ENCODE peak calls at places on chromosome 15, in nine cellular contexts. One of them, this sample, is unnamed.

GRCh38 chr15:46918462-46919125 is 798.7 kb upstream of the SEMA6D start:
- DNase-seq in HCT116: no peak
- DNase-seq in cardiac fibroblast: no peak
- DNase-seq in Calu3: no peak
- DNase-seq in brain microvascular endothelial cell: no peak
- DNase-seq in mesothelial cell of epicardium: no peak
- DNase-seq in GM10248: no peak
- DNase-seq in NCI-H1092 treated with DMSO at 0.1 percent for 48 hours: no peak
- DNase-seq in stimulated activated CD4-positive, alpha-beta T cell treated with anti-CD3 and anti-CD28 coated beads, Interleukin-1b, Interleukin-23, amount 100 ng/mL, for 24 hours: no peak
- DNase-seq in this sample: peak; percentile 28

GRCh38 chr15:65638681-65639089 is 16.9 kb downstream of the SLC24A1 start:
- DNase-seq in HCT116: peak; percentile 65
- DNase-seq in cardiac fibroblast: peak; percentile 88
- DNase-seq in Calu3: peak; percentile 58
- DNase-seq in brain microvascular endothelial cell: peak; percentile 47
- DNase-seq in mesothelial cell of epicardium: no peak
- DNase-seq in GM10248: peak; percentile 73
- DNase-seq in NCI-H1092 treated with DMSO at 0.1 percent for 48 hours: peak; percentile 73
- DNase-seq in stimulated activated CD4-positive, alpha-beta T cell treated with anti-CD3 and anti-CD28 coated beads, Interleukin-1b, Interleukin-23, amount 100 ng/mL, for 24 hours: peak; percentile 12
- DNase-seq in this sample: peak; percentile 45

GRCh38 chr15:83278191-83278590 is 6.3 kb downstream of the BNC1 start:
- DNase-seq in HCT116: no peak
- DNase-seq in cardiac fibroblast: peak; percentile 55
- DNase-seq in Calu3: no peak
- DNase-seq in brain microvascular endothelial cell: peak; percentile 78
- DNase-seq in mesothelial cell of epicardium: no peak
- DNase-seq in GM10248: no peak
- DNase-seq in NCI-H1092 treated with DMSO at 0.1 percent for 48 hours: no peak
- DNase-seq in stimulated activated CD4-positive, alpha-beta T cell treated with anti-CD3 and anti-CD28 coated beads, Interleukin-1b, Interleukin-23, amount 100 ng/mL, for 24 hours: no peak
- DNase-seq in this sample: no peak

GRCh38 chr15:100720406-100720967 is 118.1 kb downstream of the ASB7 start:
- DNase-seq in HCT116: no peak
- DNase-seq in cardiac fibroblast: no peak
- DNase-seq in Calu3: no peak
- DNase-seq in brain microvascular endothelial cell: no peak
- DNase-seq in mesothelial cell of epicardium: no peak
- DNase-seq in GM10248: peak; percentile 7
- DNase-seq in NCI-H1092 treated with DMSO at 0.1 percent for 48 hours: no peak
- DNase-seq in stimulated activated CD4-positive, alpha-beta T cell treated with anti-CD3 and anti-CD28 coated beads, Interleukin-1b, Interleukin-23, amount 100 ng/mL, for 24 hours: no peak
- DNase-seq in this sample: no peak

GRCh38 chr15:100770781-100771584 is 108.6 kb upstream of the ALDH1A3 start:
- DNase-seq in HCT116: no peak
- DNase-seq in cardiac fibroblast: no peak
- DNase-seq in Calu3: no peak
- DNase-seq in brain microvascular endothelial cell: no peak
- DNase-seq in mesothelial cell of epicardium: no peak
- DNase-seq in GM10248: no peak
- DNase-seq in NCI-H1092 treated with DMSO at 0.1 percent for 48 hours: no peak
- DNase-seq in stimulated activated CD4-positive, alpha-beta T cell treated with anti-CD3 and anti-CD28 coated beads, Interleukin-1b, Interleukin-23, amount 100 ng/mL, for 24 hours: no peak
- DNase-seq in this sample: peak; percentile 44

GRCh38 chr15:67843571-67844387 is 3.9 kb upstream of the RNU6-1 start:
- DNase-seq in HCT116: no peak
- DNase-seq in cardiac fibroblast: peak; percentile 78
- DNase-seq in Calu3: no peak
- DNase-seq in brain microvascular endothelial cell: no peak
- DNase-seq in mesothelial cell of epicardium: no peak
- DNase-seq in GM10248: no peak
- DNase-seq in NCI-H1092 treated with DMSO at 0.1 percent for 48 hours: no peak
- DNase-seq in stimulated activated CD4-positive, alpha-beta T cell treated with anti-CD3 and anti-CD28 coated beads, Interleukin-1b, Interleukin-23, amount 100 ng/mL, for 24 hours: no peak
- DNase-seq in this sample: no peak

GRCh38 chr15:98476559-98476958 is 171.8 kb upstream of the IGF1R start:
- DNase-seq in HCT116: no peak
- DNase-seq in cardiac fibroblast: no peak
- DNase-seq in Calu3: no peak
- DNase-seq in brain microvascular endothelial cell: no peak
- DNase-seq in mesothelial cell of epicardium: no peak
- DNase-seq in GM10248: no peak
- DNase-seq in NCI-H1092 treated with DMSO at 0.1 percent for 48 hours: no peak
- DNase-seq in stimulated activated CD4-positive, alpha-beta T cell treated with anti-CD3 and anti-CD28 coated beads, Interleukin-1b, Interleukin-23, amount 100 ng/mL, for 24 hours: no peak
- DNase-seq in this sample: no peak

GRCh38 chr15:27694506-27695077 is 404.5 kb downstream of the OCA2 start:
- DNase-seq in HCT116: no peak
- DNase-seq in cardiac fibroblast: no peak
- DNase-seq in Calu3: no peak
- DNase-seq in brain microvascular endothelial cell: no peak
- DNase-seq in mesothelial cell of epicardium: no peak
- DNase-seq in GM10248: no peak
- DNase-seq in NCI-H1092 treated with DMSO at 0.1 percent for 48 hours: no peak
- DNase-seq in stimulated activated CD4-positive, alpha-beta T cell treated with anti-CD3 and anti-CD28 coated beads, Interleukin-1b, Interleukin-23, amount 100 ng/mL, for 24 hours: no peak
- DNase-seq in this sample: no peak

GRCh38 chr15:85047271-85047948 is 65.8 kb downstream of the PDE8A start:
- DNase-seq in HCT116: no peak
- DNase-seq in cardiac fibroblast: peak; percentile 96
- DNase-seq in Calu3: peak; percentile 57
- DNase-seq in brain microvascular endothelial cell: peak; percentile 99
- DNase-seq in mesothelial cell of epicardium: no peak
- DNase-seq in GM10248: no peak
- DNase-seq in NCI-H1092 treated with DMSO at 0.1 percent for 48 hours: no peak
- DNase-seq in stimulated activated CD4-positive, alpha-beta T cell treated with anti-CD3 and anti-CD28 coated beads, Interleukin-1b, Interleukin-23, amount 100 ng/mL, for 24 hours: no peak
- DNase-seq in this sample: no peak

GRCh38 chr15:64809649-64810498 is 15.6 kb downstream of the PIF1 start:
- DNase-seq in HCT116: peak; percentile 57
- DNase-seq in cardiac fibroblast: peak; percentile 77
- DNase-seq in Calu3: peak; percentile 88
- DNase-seq in brain microvascular endothelial cell: peak; percentile 59
- DNase-seq in mesothelial cell of epicardium: peak; percentile 77
- DNase-seq in GM10248: peak; percentile 86
- DNase-seq in NCI-H1092 treated with DMSO at 0.1 percent for 48 hours: peak; percentile 41
- DNase-seq in stimulated activated CD4-positive, alpha-beta T cell treated with anti-CD3 and anti-CD28 coated beads, Interleukin-1b, Interleukin-23, amount 100 ng/mL, for 24 hours: peak; percentile 57
- DNase-seq in this sample: peak; percentile 89

GRCh38 chr15:98111806-98112205 is 151.3 kb downstream of the ARRDC4 start:
- DNase-seq in HCT116: no peak
- DNase-seq in cardiac fibroblast: no peak
- DNase-seq in Calu3: no peak
- DNase-seq in brain microvascular endothelial cell: no peak
- DNase-seq in mesothelial cell of epicardium: no peak
- DNase-seq in GM10248: no peak
- DNase-seq in NCI-H1092 treated with DMSO at 0.1 percent for 48 hours: no peak
- DNase-seq in stimulated activated CD4-positive, alpha-beta T cell treated with anti-CD3 and anti-CD28 coated beads, Interleukin-1b, Interleukin-23, amount 100 ng/mL, for 24 hours: no peak
- DNase-seq in this sample: no peak

GRCh38 chr15:36330598-36330997 is 248.8 kb upstream of the CDIN1 start:
- DNase-seq in HCT116: no peak
- DNase-seq in cardiac fibroblast: no peak
- DNase-seq in Calu3: no peak
- DNase-seq in brain microvascular endothelial cell: no peak
- DNase-seq in mesothelial cell of epicardium: no peak
- DNase-seq in GM10248: no peak
- DNase-seq in NCI-H1092 treated with DMSO at 0.1 percent for 48 hours: no peak
- DNase-seq in stimulated activated CD4-positive, alpha-beta T cell treated with anti-CD3 and anti-CD28 coated beads, Interleukin-1b, Interleukin-23, amount 100 ng/mL, for 24 hours: no peak
- DNase-seq in this sample: no peak